ENCODE peak calls at places on chromosome 16, in four cellular contexts. H is heart right ventricle, X is neural progenitor cell, E is PC-9. N is an unnamed sample.

GRCh38 chr16:27365142-27366089 is 36.6 kb upstream of the IL21R start:
- DNase-seq in X (no peak), E (peak; percentile 61), H (no peak), N (no peak)

GRCh38 chr16:89956511-89957213 is 8.1 kb downstream of the DEF8 start:
- DNase-seq in H (no peak), X (no peak), E (no peak), N (no peak)

GRCh38 chr16:49183911-49184310 is 97.7 kb downstream of the CBLN1 start:
- DNase-seq in E (no peak), H (no peak), X (peak; percentile 68), N (no peak)

GRCh38 chr16:68265078-68265925 is 976 bp downstream of the SLC7A6 start:
- DNase-seq in H (peak; percentile 39), E (peak; percentile 83), X (peak; percentile 50), N (no peak)

GRCh38 chr16:69187387-69187890 is 475 bp downstream of the SNTB2 start:
- DNase-seq in X (peak; percentile 78), H (peak; percentile 62), E (peak; percentile 33), N (no peak)

GRCh38 chr16:20766294-20766693 is 2.5 kb downstream of the ACSM3 start:
- DNase-seq in X (no peak), E (no peak), H (no peak), N (no peak)

GRCh38 chr16:24921229-24921628 is 75.5 kb downstream of the SLC5A11 start:
- DNase-seq in H (no peak), X (no peak), E (no peak), N (no peak)

GRCh38 chr16:88379694-88380040 is 3.1 kb upstream of the ZNF469 start:
- DNase-seq in H (no peak), E (no peak), X (no peak), N (no peak)

DNA sequence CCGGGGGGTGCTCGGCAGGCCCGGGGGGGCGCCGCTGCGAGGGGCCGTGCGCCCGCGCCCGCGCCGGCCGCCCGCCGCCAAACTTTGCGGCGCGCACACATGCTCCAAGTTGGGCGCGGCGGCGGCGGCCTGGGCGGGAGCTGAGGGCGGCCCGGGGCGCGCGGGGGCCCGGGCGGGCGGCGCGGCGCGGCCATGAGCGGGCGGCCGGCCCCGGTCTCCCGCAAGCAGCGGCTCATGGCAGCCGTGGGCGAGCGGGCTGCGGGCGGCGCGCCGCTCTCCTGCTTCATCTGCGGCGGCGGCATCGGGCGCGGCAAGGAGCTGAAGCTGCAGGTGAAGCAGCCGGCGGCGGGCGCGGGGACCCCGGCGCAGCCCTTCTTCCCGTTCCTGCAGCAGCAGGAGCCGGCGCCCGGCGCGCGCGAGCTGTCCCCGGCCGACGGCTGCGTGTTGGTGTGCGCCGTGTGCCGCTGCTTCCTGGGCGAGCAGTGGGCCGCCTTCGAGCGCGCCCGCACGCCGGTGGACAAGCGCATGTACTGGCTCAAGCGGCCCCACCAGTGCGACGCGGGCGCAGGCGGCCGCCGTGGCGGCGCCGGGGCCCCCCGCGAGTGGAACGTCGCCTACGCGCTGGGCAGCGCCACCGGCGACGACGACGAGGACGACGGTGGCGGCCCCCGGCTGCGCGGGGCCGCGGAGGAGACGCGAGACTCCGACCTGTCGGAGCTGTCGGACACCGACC is 57.2 kb upstream of the CIBAR2 start:
- DNase-seq in X (peak; percentile 71), E (peak; percentile 26), H (no peak), N (no peak)
- H3K4me1 ChIP-seq in X (peaks cover 29% of the 10 kb centered on the region), E (peaks cover 37% of the 10 kb centered on the region), H (peaks cover 76% of the 10 kb centered on the region), N (peaks cover 37% of the 10 kb centered on the region)

GRCh38 chr16:73060216-73060615 is 12.3 kb upstream of the ZFHX3 start:
- DNase-seq in E (no peak), X (no peak), H (no peak), N (no peak)
- H3K4me3 ChIP-seq in E (no peak overlapping the region), X (no peak overlapping the region), H (peak overlapping the region; percentile 75), N (no peak overlapping the region)

GRCh38 chr16:57908409-57908987 is 62.4 kb downstream of the CNGB1 start:
- DNase-seq in X (no peak), E (no peak), H (no peak), N (no peak)

GRCh38 chr16:57912529-57913260 is 58.2 kb downstream of the CNGB1 start:
- DNase-seq in X (no peak), E (no peak), H (no peak), N (no peak)

GRCh38 chr16:57914244-57915173 is 56.4 kb downstream of the CNGB1 start:
- DNase-seq in E (no peak), X (no peak), H (no peak), N (no peak)

GRCh38 chr16:57911711-57912110 is 59.2 kb downstream of the CNGB1 start:
- DNase-seq in H (no peak), X (no peak), E (peak; percentile 56), N (no peak)

DNA sequence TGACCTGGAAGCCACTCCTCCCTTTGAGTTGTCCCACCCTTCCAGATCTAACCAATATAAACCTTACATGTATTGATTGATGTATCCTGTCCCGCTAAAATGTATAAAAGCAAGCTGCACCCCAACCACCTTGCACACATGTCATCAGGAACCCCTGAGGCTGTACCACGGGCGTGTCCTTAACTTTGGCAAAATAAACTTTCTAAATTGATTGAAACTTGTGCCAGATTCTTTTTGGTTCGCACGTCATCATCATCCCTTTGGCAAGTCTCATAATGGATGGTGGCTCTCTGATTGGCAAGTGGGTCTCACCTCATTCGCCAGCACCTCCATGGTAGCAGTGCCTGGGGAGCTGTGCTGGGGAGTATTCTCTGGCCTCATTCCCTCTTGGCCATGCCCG is 60.2 kb downstream of the CNGB1 start:
- DNase-seq in E (no peak), X (no peak), H (no peak), N (no peak)
- TF ChIP-seq CTCF in E (no peak), X (no peak), H (no peak), N (no peak)

GRCh38 chr16:82996814-82997213 is 370.0 kb downstream of the CDH13 start:
- DNase-seq in E (no peak), X (no peak), H (no peak), N (no peak)

GRCh38 chr16:83002351-83003334 is 375.9 kb downstream of the CDH13 start:
- DNase-seq in H (no peak), E (no peak), X (no peak), N (no peak)

GRCh38 chr16:82995927-82996441 is 369.2 kb downstream of the CDH13 start:
- DNase-seq in H (no peak), E (no peak), X (no peak), N (no peak)

GRCh38 chr16:82995286-82995926 is 368.6 kb downstream of the CDH13 start:
- DNase-seq in X (no peak), H (no peak), E (no peak), N (no peak)

GRCh38 chr16:82999711-83000110 is 372.9 kb downstream of the CDH13 start:
- DNase-seq in E (no peak), H (no peak), X (no peak), N (no peak)
- H3K4me1 ChIP-seq in E (no peaks in the 10 kb centered on the region), H (peaks cover 25% of the 10 kb centered on the region), X (no peaks in the 10 kb centered on the region), N (no peaks in the 10 kb centered on the region)

GRCh38 chr16:13403326-13403725 is 501.9 kb downstream of the SHISA9 start:
- DNase-seq in X (peak; percentile 32), E (no peak), H (no peak), N (no peak)
- H3K4me3 ChIP-seq in X (no peak overlapping the region), E (no peak overlapping the region), H (no peak overlapping the region), N (no peak overlapping the region)

GRCh38 chr16:17917316-17918019 is 419.1 kb downstream of the NPIPA8 start:
- DNase-seq in X (no peak), E (no peak), H (no peak), N (no peak)

GRCh38 chr16:17927015-17927414 is 409.5 kb downstream of the NPIPA8 start:
- DNase-seq in X (no peak), E (no peak), H (no peak), N (no peak)

DNA sequence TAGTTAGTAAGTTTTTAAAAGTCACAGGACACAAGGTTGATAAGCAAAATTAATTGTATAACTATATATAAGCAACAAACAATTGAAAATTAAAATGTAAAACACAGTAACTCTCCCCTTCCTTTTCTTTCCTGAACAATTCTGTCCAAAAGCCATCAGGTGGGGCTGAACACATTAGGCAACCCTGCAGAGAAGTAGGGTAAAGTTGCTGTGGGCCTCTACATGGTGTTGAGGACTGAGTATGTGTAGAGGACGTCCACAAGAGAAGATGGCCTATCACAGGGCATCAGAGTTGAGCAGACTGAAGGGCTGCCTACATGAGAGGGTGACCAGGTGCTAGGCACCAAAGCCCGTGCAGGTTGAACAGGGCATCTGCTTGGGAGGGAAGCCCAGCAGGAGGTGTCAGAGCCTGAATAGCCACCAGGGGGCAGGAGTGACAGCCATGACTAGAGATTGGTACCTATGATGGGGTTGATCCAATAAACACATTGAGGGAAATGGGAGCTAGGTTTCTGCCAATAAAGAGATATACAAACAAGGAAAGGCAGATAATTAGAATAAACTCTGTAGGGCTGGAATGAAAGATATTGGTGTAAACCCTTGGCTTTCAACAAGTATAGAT is 415.1 kb downstream of the NPIPA8 start:
- DNase-seq in E (peak; percentile 19), H (no peak), X (peak; percentile 40), N (peak; percentile 12)
- TF ChIP-seq CTCF in E (peak; percentile 65), H (peak; percentile 30), X (peak; percentile 48), N (peak; percentile 27)